ENCODE peak calls at places on chromosomes 5 and 9, in five cellular contexts. One of them, this sample, is unnamed.

GRCh38 chr5:139651502-139651862 is 3.3 kb downstream of the CXXC5 start:
- DNase-seq in H9: no peak
- DNase-seq in body of pancreas: no peak
- DNase-seq in A549: peak
- DNase-seq in substantia nigra: no peak
- DNase-seq in this sample: no peak

GRCh38 chr5:144504929-144505578 is 334.4 kb downstream of the KCTD16 start:
- DNase-seq in H9: no peak
- DNase-seq in body of pancreas: peak
- DNase-seq in A549: no peak
- DNase-seq in substantia nigra: no peak
- DNase-seq in this sample: no peak

GRCh38 chr5:136021016-136021405 is 7.8 kb upstream of the TGFBI start:
- DNase-seq in H9: peak
- DNase-seq in body of pancreas: no peak
- DNase-seq in A549: peak
- DNase-seq in substantia nigra: no peak
- DNase-seq in this sample: no peak

GRCh38 chr5:107577551-107577950 is 93.2 kb downstream of the EFNA5 start:
- DNase-seq in H9: no peak
- DNase-seq in body of pancreas: no peak
- DNase-seq in A549: no peak
- DNase-seq in substantia nigra: no peak
- DNase-seq in this sample: no peak

GRCh38 chr5:150081541-150082283 is 4.6 kb downstream of the CSF1R start:
- DNase-seq in H9: no peak
- DNase-seq in body of pancreas: peak
- DNase-seq in A549: no peak
- DNase-seq in substantia nigra: peak
- DNase-seq in this sample: peak

GRCh38 chr9:35732185-35733108 is at the start of the genes CREB3 and TLN1:
- DNase-seq in H9: peak
- DNase-seq in body of pancreas: peak
- DNase-seq in A549: peak
- DNase-seq in substantia nigra: peak
- DNase-seq in this sample: peak

GRCh38 chr5:31890025-31890424 is 251.1 kb downstream of the PDZD2 start:
- DNase-seq in H9: no peak
- DNase-seq in body of pancreas: no peak
- DNase-seq in A549: no peak
- DNase-seq in substantia nigra: no peak
- DNase-seq in this sample: no peak

GRCh38 chr5:94218374-94218773 is 400.0 kb downstream of the KIAA0825 start:
- DNase-seq in H9: no peak
- DNase-seq in body of pancreas: no peak
- DNase-seq in A549: peak
- DNase-seq in substantia nigra: no peak
- DNase-seq in this sample: no peak

GRCh38 chr5:141155540-141156374 is 5.9 kb downstream of the PCDHB6 start:
- DNase-seq in H9: peak
- DNase-seq in body of pancreas: no peak
- DNase-seq in A549: peak
- DNase-seq in substantia nigra: no peak
- DNase-seq in this sample: no peak

GRCh38 chr5:172088801-172089200 is 82.4 kb upstream of the FBXW11 start:
- DNase-seq in H9: peak
- DNase-seq in body of pancreas: no peak
- DNase-seq in A549: no peak
- DNase-seq in substantia nigra: no peak
- DNase-seq in this sample: no peak

GRCh38 chr5:73266925-73267775 is 94.2 kb downstream of the TMEM174 start:
- DNase-seq in H9: no peak
- DNase-seq in body of pancreas: no peak
- DNase-seq in A549: no peak
- DNase-seq in substantia nigra: no peak
- DNase-seq in this sample: no peak
- H3K27ac ChIP-seq in H9: no peak
- H3K27ac ChIP-seq in body of pancreas: no peak
- H3K27ac ChIP-seq in A549: no peak
- H3K27ac ChIP-seq in substantia nigra: no peak
- H3K27ac ChIP-seq in this sample: peak

DNA sequence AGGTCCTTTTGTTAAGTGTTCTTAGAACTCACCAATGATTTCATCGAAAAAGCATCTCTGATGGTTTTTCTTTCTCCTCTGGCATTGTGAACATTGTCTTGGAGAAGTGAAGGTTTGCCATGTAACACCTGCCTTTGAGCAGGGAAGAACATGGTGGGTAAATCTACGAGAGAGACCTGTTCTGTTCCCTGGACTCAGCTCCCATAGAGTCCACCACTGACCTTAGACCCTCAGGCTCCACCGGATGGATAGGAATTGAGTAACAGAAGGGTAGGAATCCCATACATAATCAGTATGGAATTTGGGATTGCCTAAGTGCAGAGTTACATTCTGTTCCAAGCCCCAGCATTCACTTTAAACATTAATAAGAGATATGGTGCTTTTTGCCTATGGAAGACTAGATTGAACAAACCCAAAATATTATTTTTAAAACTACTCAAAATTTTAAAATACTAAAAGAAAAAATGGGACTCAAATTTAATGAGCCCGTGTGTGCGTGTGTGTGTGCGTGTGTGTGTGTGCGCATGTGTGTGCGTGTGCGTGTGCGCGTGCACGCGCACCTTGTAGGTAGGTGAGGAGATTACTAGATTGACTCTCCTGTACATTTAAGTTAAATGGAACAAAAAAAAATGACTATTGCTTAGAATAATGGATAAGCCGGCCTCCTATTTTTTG is 92.0 kb downstream of the C9orf152 start:
- DNase-seq in H9: no peak
- DNase-seq in body of pancreas: no peak
- DNase-seq in A549: peak
- DNase-seq in substantia nigra: no peak
- DNase-seq in this sample: no peak
- H3K27ac ChIP-seq in H9: no peak
- H3K27ac ChIP-seq in body of pancreas: no peak
- H3K27ac ChIP-seq in A549: peak
- H3K27ac ChIP-seq in substantia nigra: no peak
- H3K27ac ChIP-seq in this sample: no peak

GRCh38 chr5:87389635-87390034 is 23.1 kb downstream of the CCNH start:
- DNase-seq in H9: no peak
- DNase-seq in body of pancreas: no peak
- DNase-seq in A549: no peak
- DNase-seq in substantia nigra: no peak
- DNase-seq in this sample: no peak
- H3K27ac ChIP-seq in H9: no peak
- H3K27ac ChIP-seq in body of pancreas: peak
- H3K27ac ChIP-seq in A549: no peak
- H3K27ac ChIP-seq in substantia nigra: no peak
- H3K27ac ChIP-seq in this sample: no peak

GRCh38 chr5:71744009-71744792 is 25.1 kb downstream of the CARTPT start:
- DNase-seq in H9: no peak
- DNase-seq in body of pancreas: peak
- DNase-seq in A549: no peak
- DNase-seq in substantia nigra: no peak
- DNase-seq in this sample: no peak
- H3K27ac ChIP-seq in H9: no peak
- H3K27ac ChIP-seq in body of pancreas: no peak
- H3K27ac ChIP-seq in A549: no peak
- H3K27ac ChIP-seq in substantia nigra: no peak
- H3K27ac ChIP-seq in this sample: no peak

This sample was measured in caudate nucleus.